ENCODE peak calls at places on chromosome 1, in eight cellular contexts. A is naive thymus-derived CD4-positive, alpha-beta T cell; X is NCI-H1105; T is kidney; P is HTR-8/SVneo; E is ELR; D is CD8-positive, alpha-beta memory T cell; Z is tibial artery. H is an unnamed sample.

GRCh38 chr1:27967884-27968466 is 8.2 kb downstream of the XKR8 start:
- DNase-seq in X (no peak), A (no peak), Z (no peak), D (no peak), P (no peak), E (peak; percentile 13), T (no peak), H (no peak)

GRCh38 chr1:94265931-94266330 is 28.5 kb upstream of the ARHGAP29 start:
- DNase-seq in D (no peak), T (no peak), E (peak; percentile 64), P (no peak), X (no peak), Z (no peak), A (no peak), H (no peak)

GRCh38 chr1:212186427-212187207 is 98.6 kb upstream of the PPP2R5A start:
- DNase-seq in Z (no peak), P (no peak), E (no peak), A (no peak), X (no peak), T (no peak), D (no peak), H (no peak)

GRCh38 chr1:153613406-153613805 is 469 bp upstream of the S100A16 start:
- DNase-seq in A (no peak), P (no peak), T (peak; percentile 29), E (no peak), Z (no peak), X (no peak), D (no peak), H (no peak)

GRCh38 chr1:234925440-234926251 is 203.0 kb downstream of the TOMM20 start:
- DNase-seq in D (no peak), Z (peak; percentile 69), E (peak; percentile 98), A (no peak), X (no peak), T (no peak), P (peak; percentile 88), H (peak; percentile 99)

GRCh38 chr1:114492978-114493377 is 18.0 kb downstream of the TRIM33 start:
- DNase-seq in A (no peak), P (no peak), Z (no peak), T (no peak), E (no peak), D (no peak), X (no peak), H (no peak)

GRCh38 chr1:243507001-243507671 is 251.3 kb downstream of the SDCCAG8 start:
- DNase-seq in D (no peak), E (peak; percentile 20), P (no peak), X (no peak), Z (no peak), T (no peak), A (no peak), H (no peak)

GRCh38 chr1:54884135-54884586 is 2.8 kb downstream of the DHCR24 start:
- DNase-seq in P (no peak), E (no peak), X (no peak), Z (no peak), A (no peak), D (no peak), T (no peak), H (no peak)

GRCh38 chr1:147771216-147772125 is 11.1 kb upstream of the GJA5 start:
- DNase-seq in E (peak; percentile 46), X (no peak), P (no peak), A (no peak), D (no peak), Z (peak; percentile 94), T (no peak), H (no peak)

GRCh38 chr1:143720087-143721023 is 251.4 kb downstream of the FAM72C start:
- DNase-seq in T (peak; percentile 79), P (no peak), A (no peak), X (no peak), E (no peak), D (no peak), Z (no peak), H (no peak)

GRCh38 chr1:40808444-40808843 is 24.9 kb downstream of the KCNQ4 start:
- DNase-seq in E (no peak), Z (no peak), A (no peak), X (no peak), P (no peak), T (no peak), D (no peak), H (no peak)

GRCh38 chr1:189987509-189987908 is 490.2 kb downstream of the BRINP3 start:
- DNase-seq in X (no peak), T (no peak), A (no peak), P (no peak), Z (no peak), D (no peak), E (no peak), H (no peak)

GRCh38 chr1:235161685-235162327 is 756 bp upstream of the RBM34 start:
- DNase-seq in P (peak; percentile 11), X (no peak), Z (no peak), A (no peak), E (no peak), T (no peak), D (no peak), H (no peak)

GRCh38 chr1:179447489-179447888 is 81.7 kb downstream of the AXDND1 start:
- DNase-seq in D (no peak), T (no peak), X (no peak), Z (no peak), A (no peak), E (peak; percentile 37), P (peak; percentile 5), H (no peak)

GRCh38 chr1:69121708-69122107 is 446.0 kb upstream of the LRRC7 start:
- DNase-seq in P (no peak), T (no peak), X (no peak), D (no peak), Z (no peak), A (no peak), E (no peak), H (no peak)

GRCh38 chr1:67883069-67883468 is 49.8 kb upstream of the GNG12 start:
- DNase-seq in D (no peak), E (peak; percentile 97), A (no peak), X (no peak), Z (no peak), P (peak; percentile 25), T (no peak), H (peak; percentile 39)

H was measured in retinal pigment epithelial cell.